ENCODE peak calls at places on chromosomes 1 and 21, in nine cellular contexts. C is T-helper 1 cell, L is RCC 7860, P is T-cell, K is cardiac septum, G is AG09309, Y is BE2C, X is nephron progenitor cell, B is endodermal cell. O is an unnamed sample.

GRCh38 chr1:115949156-115949555 is 27.2 kb upstream of the SLC22A15 start:
- DNase-seq in C (no peak), X (no peak), K (no peak), Y (no peak), L (no peak), G (no peak), P (no peak), B (no peak), O (no peak)

GRCh38 chr1:1213153-1213918 is 617 bp downstream of the TNFRSF4 start:
- DNase-seq in B (no peak), Y (peak), X (no peak), C (peak), G (no peak), K (no peak), P (no peak), L (no peak), O (no peak)

GRCh38 chr1:90386899-90387334 is 330.2 kb downstream of the BARHL2 start:
- DNase-seq in X (no peak), L (peak), B (no peak), C (no peak), G (peak), K (no peak), P (no peak), Y (no peak), O (no peak)

GRCh38 chr21:38266732-38267131 is 9.9 kb downstream of the KCNJ15 start:
- DNase-seq in Y (no peak), P (no peak), G (no peak), B (no peak), C (no peak), L (peak), K (no peak), X (no peak), O (no peak)

GRCh38 chr1:228274452-228275153 is 66.8 kb downstream of the OBSCN start:
- DNase-seq in Y (no peak), L (no peak), P (no peak), X (no peak), B (peak), G (no peak), K (peak), C (no peak), O (no peak)

GRCh38 chr1:229582011-229582694 is 23.6 kb upstream of the ABCB10 start:
- DNase-seq in Y (no peak), K (no peak), B (no peak), L (no peak), X (no peak), P (no peak), C (no peak), G (no peak), O (no peak)

GRCh38 chr1:187294421-187295201 is 465.9 kb downstream of the PLA2G4A start:
- DNase-seq in K (no peak), C (no peak), B (no peak), G (no peak), Y (no peak), P (no peak), X (no peak), L (no peak), O (no peak)

GRCh38 chr1:92817986-92818764 is 13.7 kb upstream of the RPL5 start:
- DNase-seq in G (no peak), K (no peak), B (peak), L (no peak), C (no peak), P (no peak), Y (peak), X (no peak), O (peak)

GRCh38 chr1:24373044-24373443 is 40.5 kb downstream of the STPG1 start:
- DNase-seq in G (no peak), Y (no peak), C (no peak), K (no peak), L (no peak), P (no peak), B (no peak), X (no peak), O (no peak)

GRCh38 chr1:16173447-16174260 is 17.8 kb upstream of the EPHA2 start:
- DNase-seq in Y (peak), B (peak), C (no peak), K (no peak), G (no peak), P (no peak), X (no peak), L (peak), O (peak)

GRCh38 chr1:231983266-231984193 is 356.9 kb downstream of the DISC1 start:
- DNase-seq in X (no peak), L (no peak), G (no peak), K (no peak), B (peak), Y (no peak), P (no peak), C (no peak), O (peak)

GRCh38 chr1:246769306-246769705 is 45.1 kb downstream of the SCCPDH start:
- DNase-seq in P (no peak), K (no peak), X (no peak), Y (no peak), B (no peak), G (peak), L (no peak), C (no peak), O (no peak)

GRCh38 chr21:29892379-29892778 is 47.4 kb downstream of the GRIK1 start:
- DNase-seq in L (no peak), X (no peak), C (no peak), B (no peak), K (no peak), G (no peak), Y (no peak), P (no peak), O (no peak)

GRCh38 chr1:41152622-41153044 is 89.5 kb downstream of the SCMH1 start:
- DNase-seq in C (no peak), K (no peak), P (no peak), X (no peak), L (peak), B (no peak), Y (no peak), G (peak), O (no peak)

GRCh38 chr1:165894591-165894990 is 67.2 kb downstream of the UCK2 start:
- DNase-seq in X (no peak), C (no peak), L (no peak), P (no peak), G (peak), K (no peak), Y (no peak), B (peak), O (no peak)

GRCh38 chr1:65260851-65261473 is 48.4 kb upstream of the DNAJC6 start:
- DNase-seq in K (no peak), Y (peak), P (no peak), B (no peak), C (no peak), L (peak), G (peak), X (no peak), O (no peak)

GRCh38 chr1:186741640-186742039 is 61.4 kb upstream of the PTGS2 start:
- DNase-seq in G (no peak), P (no peak), C (no peak), X (no peak), Y (no peak), K (no peak), B (no peak), L (no peak), O (no peak)

GRCh38 chr1:173863224-173864151 is 4.3 kb downstream of the GAS5 start:
- DNase-seq in C (no peak), L (no peak), Y (no peak), B (no peak), P (no peak), K (no peak), X (no peak), G (no peak), O (no peak)

GRCh38 chr21:43332872-43333300 is 94.0 kb downstream of the SIK1 start:
- DNase-seq in L (no peak), X (no peak), G (no peak), P (no peak), B (peak), K (no peak), Y (no peak), C (no peak), O (no peak)

GRCh38 chr1:9263276-9263855 is 28.8 kb downstream of the H6PD start:
- DNase-seq in P (no peak), B (no peak), G (no peak), C (no peak), Y (no peak), K (no peak), L (no peak), X (no peak), O (no peak)

GRCh38 chr1:109785446-109786106 is 21.9 kb upstream of the EPS8L3 start:
- DNase-seq in G (no peak), Y (no peak), P (no peak), C (no peak), K (peak), B (peak), L (no peak), X (no peak), O (no peak)

GRCh38 chr1:205229399-205229861 is 1.7 kb downstream of the TMCC2 start:
- DNase-seq in B (peak), X (peak), Y (peak), P (peak), G (no peak), L (peak), C (peak), K (no peak), O (peak)

GRCh38 chr1:220702733-220703704 is 12.9 kb downstream of the C1orf115 start:
- DNase-seq in C (no peak), Y (no peak), X (no peak), G (no peak), L (no peak), B (no peak), K (no peak), P (no peak), O (no peak)

GRCh38 chr1:86515597-86515996 is 31.3 kb upstream of the CLCA4 start:
- DNase-seq in L (no peak), G (no peak), B (peak), P (no peak), X (no peak), K (no peak), C (no peak), Y (no peak), O (peak)

GRCh38 chr1:40692429-40692905 is 963 bp downstream of the NFYC start:
- DNase-seq in G (no peak), L (no peak), P (no peak), Y (peak), B (no peak), C (no peak), K (no peak), X (no peak), O (no peak)

GRCh38 chr1:98387701-98388100 is 273.8 kb upstream of the SNX7 start:
- DNase-seq in K (no peak), B (no peak), L (no peak), G (no peak), P (no peak), Y (no peak), C (no peak), X (no peak), O (no peak)

GRCh38 chr1:46621930-46622329 is 5.3 kb upstream of the MOB3C start:
- DNase-seq in C (no peak), L (no peak), G (no peak), Y (no peak), B (no peak), X (no peak), P (no peak), K (no peak), O (no peak)

GRCh38 chr1:48661726-48662483 is 114.8 kb downstream of the BEND5 start:
- DNase-seq in G (no peak), B (no peak), L (no peak), C (no peak), K (no peak), P (no peak), X (no peak), Y (no peak), O (no peak)

GRCh38 chr1:244112046-244112445 is 61.0 kb downstream of the ZBTB18 start:
- DNase-seq in X (no peak), L (peak), B (no peak), P (no peak), G (no peak), K (no peak), Y (no peak), C (no peak), O (no peak)

GRCh38 chr1:84582802-84583587 is 8.8 kb upstream of the CTBS start:
- DNase-seq in P (no peak), L (no peak), K (no peak), G (no peak), Y (peak), X (peak), B (peak), C (no peak), O (no peak)

GRCh38 chr1:30670195-30671060 is 53.0 kb downstream of the MATN1 start:
- DNase-seq in G (peak), Y (no peak), L (no peak), X (no peak), C (no peak), B (peak), P (no peak), K (no peak), O (no peak)

GRCh38 chr1:202207292-202207691 is 13.7 kb downstream of the LGR6 start:
- DNase-seq in L (no peak), B (peak), X (no peak), K (no peak), Y (peak), P (no peak), C (no peak), G (peak), O (peak)

GRCh38 chr1:204261266-204261665 is 47.5 kb upstream of the GOLT1A start:
- DNase-seq in Y (no peak), K (no peak), L (no peak), X (no peak), C (no peak), B (no peak), G (no peak), P (no peak), O (no peak)

GRCh38 chr21:20591294-20591693 is 406.9 kb upstream of the NCAM2 start:
- DNase-seq in C (no peak), L (no peak), B (no peak), K (no peak), P (no peak), Y (no peak), X (no peak), G (no peak), O (no peak)

O was measured in RPMI8226.